ENCODE peak calls at places on chromosomes 6 and 20, in ten cellular contexts. U is fibroblast of lung; K is HFF-Myc; V is fibroblast of pulmonary artery; H is endodermal cell; C is right cardiac atrium; P is CD8-positive, alpha-beta memory T cell; W is dorsolateral prefrontal cortex; X is heart left ventricle; D is mesenchymal stem cell. L is an unnamed sample.

GRCh38 chr20:33650111-33650752 is 11.9 kb upstream of the C20orf144 start:
- DNase-seq in U (no peak), K (no peak), V (no peak), H (no peak), C (peak), P (no peak), W (no peak), X (no peak), D (no peak), L (no peak)

GRCh38 chr6:18656506-18656905 is 269.4 kb downstream of the RNF144B start:
- DNase-seq in U (no peak), K (no peak), V (no peak), H (peak), C (no peak), P (no peak), W (no peak), X (no peak), D (no peak), L (no peak)

GRCh38 chr6:52725133-52725529 is 38.1 kb downstream of the GSTA2 start:
- DNase-seq in U (no peak), K (no peak), V (peak), H (no peak), C (no peak), P (no peak), W (no peak), X (no peak), D (no peak), L (no peak)

GRCh38 chr20:50731055-50731929 is at the start of gene PARD6B:
- DNase-seq in U (peak), K (peak), V (peak), H (peak), C (peak), P (peak), W (peak), X (peak), D (peak), L (peak)

GRCh38 chr6:107185570-107185969 is 70.3 kb upstream of the BEND3 start:
- DNase-seq in U (peak), K (no peak), V (peak), H (peak), C (no peak), P (no peak), W (peak), X (no peak), D (peak), L (peak)

GRCh38 chr20:2299301-2299700 is 3.5 kb downstream of the TGM3 start:
- DNase-seq in U (no peak), K (no peak), V (no peak), H (no peak), C (peak), P (no peak), W (no peak), X (peak), D (no peak), L (peak)

GRCh38 chr20:17613328-17614175 is 43.7 kb downstream of the DSTN start:
- DNase-seq in U (no peak), K (no peak), V (no peak), H (peak), C (peak), P (no peak), W (peak), X (no peak), D (no peak), L (no peak)

GRCh38 chr20:49701916-49702315 is 11.8 kb downstream of the B4GALT5 start:
- DNase-seq in U (no peak), K (no peak), V (no peak), H (no peak), C (no peak), P (no peak), W (no peak), X (no peak), D (no peak), L (no peak)

GRCh38 chr6:37429352-37429750 is 3.7 kb upstream of the CMTR1 start:
- DNase-seq in U (no peak), K (no peak), V (no peak), H (no peak), C (no peak), P (no peak), W (no peak), X (no peak), D (no peak), L (no peak)

GRCh38 chr6:166999845-167000253 is 652 bp downstream of the CEP43 start:
- DNase-seq in U (peak), K (no peak), V (peak), H (no peak), C (no peak), P (no peak), W (no peak), X (no peak), D (peak), L (peak)
- H3K4me3 ChIP-seq in U (peak), K (peak), V (peak), H (peak), C (peak), P (peak), W (peak), X (peak), D (peak), L (peak)

GRCh38 chr6:48111143-48111506 is at the start of gene PTCHD4:
- DNase-seq in U (peak), K (peak), V (peak), H (peak), C (no peak), P (no peak), W (no peak), X (peak), D (peak), L (no peak)
- H3K4me3 ChIP-seq in U (peak), K (peak), V (peak), H (peak), C (peak), P (no peak), W (no peak), X (peak), D (peak), L (peak)

GRCh38 chr20:62665153-62665754 is 23.0 kb downstream of the SLCO4A1 start:
- DNase-seq in U (no peak), K (no peak), V (no peak), H (no peak), C (peak), P (no peak), W (no peak), X (no peak), D (no peak), L (no peak)

GRCh38 chr20:62664316-62664971 is 22.1 kb downstream of the SLCO4A1 start:
- DNase-seq in U (no peak), K (no peak), V (no peak), H (no peak), C (peak), P (no peak), W (no peak), X (no peak), D (no peak), L (no peak)

GRCh38 chr20:62666736-62667529 is 24.6 kb downstream of the SLCO4A1 start:
- DNase-seq in U (no peak), K (no peak), V (peak), H (no peak), C (peak), P (no peak), W (no peak), X (peak), D (no peak), L (peak)

GRCh38 chr20:62667530-62668440 is 25.5 kb downstream of the SLCO4A1 start:
- DNase-seq in U (no peak), K (no peak), V (no peak), H (no peak), C (no peak), P (no peak), W (no peak), X (no peak), D (no peak), L (no peak)

GRCh38 chr20:62665826-62666735 is 23.8 kb downstream of the SLCO4A1 start:
- DNase-seq in U (no peak), K (no peak), V (no peak), H (no peak), C (no peak), P (no peak), W (no peak), X (no peak), D (no peak), L (no peak)
- H3K4me3 ChIP-seq in U (no peak), K (no peak), V (no peak), H (no peak), C (no peak), P (no peak), W (no peak), X (no peak), D (no peak), L (no peak)

DNA sequence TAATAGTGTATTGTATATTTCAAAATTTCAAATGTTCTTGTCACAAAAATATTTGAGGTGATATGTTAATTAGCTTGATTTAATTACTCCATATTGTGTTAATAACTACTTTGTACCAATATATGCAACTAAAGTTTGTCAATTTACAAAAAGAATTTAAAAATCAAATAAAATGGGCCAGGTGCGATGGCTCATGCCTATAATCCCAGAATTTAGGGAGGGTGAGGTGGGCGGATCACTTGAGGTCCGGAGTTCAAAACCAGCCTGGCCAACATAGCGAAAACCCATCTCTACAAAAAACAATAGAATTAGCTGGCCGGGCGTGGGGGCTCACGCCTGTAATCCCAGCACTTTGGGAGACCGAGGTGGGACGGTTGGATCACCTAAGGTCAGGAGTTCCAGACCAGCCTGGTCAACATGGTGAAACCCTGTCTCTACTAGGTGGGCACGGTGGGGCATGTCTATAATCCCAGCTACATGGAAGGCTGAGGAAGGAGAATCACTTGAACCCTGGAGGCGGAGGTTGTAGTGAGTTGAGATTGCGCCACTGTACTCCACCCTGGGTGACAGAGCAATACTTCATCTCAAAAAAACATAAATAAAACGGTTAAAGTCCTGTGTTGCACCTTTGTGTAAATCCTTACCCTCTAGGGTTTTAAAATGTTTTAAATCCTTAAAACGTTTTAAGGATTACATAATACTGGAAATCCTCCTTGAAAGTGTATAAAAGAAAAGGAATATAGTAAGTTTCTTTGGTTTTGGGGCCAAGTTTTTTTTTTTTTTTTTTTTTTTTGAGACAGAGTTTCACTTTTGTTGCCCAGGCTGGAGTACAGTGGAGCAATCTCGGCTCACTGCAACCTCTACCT is 4.0 kb downstream of the HSPA1B start:
- DNase-seq in U (no peak), K (no peak), V (no peak), H (no peak), C (peak), P (no peak), W (no peak), X (no peak), D (peak), L (no peak)
- H3K4me3 ChIP-seq in U (peak), K (peak), V (peak), H (peak), C (peak), P (peak), W (peak), X (peak), D (peak), L (no peak)

DNA sequence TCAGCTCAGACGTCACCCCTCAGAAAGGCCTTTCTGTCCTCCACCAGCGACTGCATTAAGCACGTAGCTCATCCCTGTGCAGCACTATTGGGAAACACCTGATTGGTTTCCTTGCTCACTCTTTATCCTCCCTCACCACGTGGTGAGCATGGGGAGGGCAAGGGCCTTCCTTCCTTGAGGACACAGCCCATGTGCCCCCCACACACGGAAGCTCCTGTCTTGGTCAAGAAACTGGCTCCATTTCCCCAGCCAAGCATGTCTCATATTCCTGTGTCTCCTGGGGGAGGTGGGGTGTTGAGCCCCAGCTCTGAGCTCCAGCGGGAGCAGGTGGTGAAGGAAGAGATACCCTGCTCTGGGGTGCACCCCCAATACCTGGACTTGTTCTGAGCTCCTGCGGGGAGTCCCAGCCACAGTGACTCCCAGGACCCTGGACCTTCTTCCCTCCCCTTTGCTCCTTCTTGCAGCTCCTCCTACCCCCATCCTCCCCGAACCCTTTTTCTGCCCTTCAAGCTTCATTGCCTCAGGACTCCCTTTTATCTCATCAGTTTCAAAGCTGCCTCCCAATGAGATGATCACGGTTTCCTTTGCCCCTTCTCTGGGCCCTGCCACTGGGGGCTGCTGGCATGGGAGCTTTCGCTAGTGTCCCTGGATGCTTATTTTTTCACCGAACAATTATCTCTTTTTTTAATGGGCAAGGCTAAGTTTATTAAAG is 230.1 kb downstream of the TFAP2C start:
- DNase-seq in U (no peak), K (no peak), V (no peak), H (no peak), C (no peak), P (no peak), W (no peak), X (no peak), D (no peak), L (no peak)
- H3K4me3 ChIP-seq in U (no peak), K (no peak), V (no peak), H (no peak), C (no peak), P (no peak), W (no peak), X (no peak), D (no peak), L (no peak)

GRCh38 chr6:131015192-131015591 is 47.9 kb downstream of the EPB41L2 start:
- DNase-seq in U (no peak), K (no peak), V (no peak), H (no peak), C (no peak), P (no peak), W (no peak), X (no peak), D (peak), L (no peak)

GRCh38 chr6:131009790-131010189 is 53.3 kb downstream of the EPB41L2 start:
- DNase-seq in U (no peak), K (no peak), V (no peak), H (no peak), C (no peak), P (no peak), W (no peak), X (no peak), D (no peak), L (no peak)

GRCh38 chr6:131014080-131014776 is 48.8 kb downstream of the EPB41L2 start:
- DNase-seq in U (peak), K (no peak), V (peak), H (no peak), C (no peak), P (no peak), W (no peak), X (no peak), D (no peak), L (peak)

GRCh38 chr6:131015630-131016263 is 47.3 kb downstream of the EPB41L2 start:
- DNase-seq in U (peak), K (peak), V (peak), H (no peak), C (no peak), P (no peak), W (no peak), X (no peak), D (peak), L (no peak)

DNA sequence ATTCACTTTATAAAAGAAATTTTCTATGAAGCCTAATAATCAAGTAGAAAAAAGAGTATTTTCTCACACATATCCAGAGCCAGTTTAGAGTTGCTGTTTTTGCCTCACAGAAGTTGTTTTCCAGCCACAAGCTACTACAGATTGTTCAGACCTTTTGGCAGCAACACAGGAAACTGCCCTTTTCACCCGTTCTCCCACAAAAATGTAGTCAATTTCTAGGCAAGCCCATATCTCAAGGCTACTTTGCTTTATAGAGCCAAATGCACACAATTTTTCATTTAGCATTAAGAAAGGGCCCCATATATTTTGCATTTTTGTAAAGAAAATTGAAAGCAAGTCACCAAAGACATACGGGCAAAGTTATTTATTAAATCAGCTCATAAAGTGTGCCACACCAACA is 49.5 kb downstream of the EPB41L2 start:
- DNase-seq in U (peak), K (peak), V (peak), H (no peak), C (no peak), P (no peak), W (no peak), X (no peak), D (peak), L (no peak)
- H3K4me3 ChIP-seq in U (peak), K (no peak), V (peak), H (no peak), C (peak), P (no peak), W (peak), X (no peak), D (peak), L (no peak)

GRCh38 chr6:160781298-160781697 is 79.3 kb downstream of the PLG start:
- DNase-seq in U (no peak), K (no peak), V (no peak), H (no peak), C (no peak), P (no peak), W (no peak), X (no peak), D (no peak), L (no peak)

GRCh38 chr6:160774399-160774798 is 72.4 kb downstream of the PLG start:
- DNase-seq in U (no peak), K (no peak), V (no peak), H (no peak), C (no peak), P (no peak), W (no peak), X (no peak), D (no peak), L (no peak)

DNA sequence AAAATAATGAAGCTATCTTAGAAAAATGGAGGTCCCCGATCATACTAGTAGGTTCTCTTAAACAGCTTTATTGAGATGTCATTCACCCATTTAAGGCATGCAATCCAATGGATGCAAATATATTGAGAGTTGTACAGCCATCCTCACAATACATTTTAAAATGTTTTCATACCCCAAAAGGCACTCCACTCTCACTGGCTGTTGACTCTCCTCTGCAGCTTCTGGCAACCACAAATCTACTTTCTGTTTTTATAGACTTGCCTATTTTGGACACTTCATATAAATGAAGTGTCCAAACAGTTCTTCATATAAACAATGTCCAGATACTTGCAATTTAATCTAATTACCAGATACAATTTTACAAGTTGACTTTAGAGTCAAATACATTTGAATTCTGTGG is 73.7 kb downstream of the PLG start:
- DNase-seq in U (no peak), K (no peak), V (no peak), H (no peak), C (no peak), P (no peak), W (no peak), X (no peak), D (no peak), L (no peak)
- H3K4me3 ChIP-seq in U (no peak), K (no peak), V (no peak), H (no peak), C (no peak), P (no peak), W (no peak), X (no peak), D (no peak), L (no peak)

DNA sequence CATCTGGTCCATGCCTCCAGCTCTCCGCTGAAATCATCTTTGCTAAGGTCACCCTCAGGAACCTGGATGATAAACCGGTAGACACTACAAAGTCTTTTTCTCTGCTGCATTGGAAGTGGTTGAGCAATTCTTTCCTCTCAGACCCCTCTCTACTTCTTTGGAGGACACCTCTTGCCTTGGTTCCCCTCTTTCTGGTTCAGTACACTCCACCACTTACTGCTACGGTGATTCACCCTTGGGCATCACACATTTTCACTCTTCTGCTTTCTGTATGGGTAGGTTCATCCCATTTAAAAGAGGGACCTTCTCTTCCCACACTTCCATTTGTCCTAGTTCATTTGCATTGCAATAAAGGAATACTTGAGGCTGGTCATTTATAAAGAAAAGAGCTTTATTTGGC is 149.8 kb upstream of the TMEM170B start:
- DNase-seq in U (no peak), K (no peak), V (no peak), H (no peak), C (no peak), P (no peak), W (no peak), X (no peak), D (no peak), L (no peak)
- H3K4me3 ChIP-seq in U (no peak), K (no peak), V (no peak), H (no peak), C (no peak), P (no peak), W (no peak), X (no peak), D (no peak), L (no peak)

GRCh38 chr6:144416773-144417172 is 131.6 kb downstream of the UTRN start:
- DNase-seq in U (no peak), K (no peak), V (peak), H (no peak), C (no peak), P (no peak), W (no peak), X (no peak), D (no peak), L (no peak)
- H3K4me3 ChIP-seq in U (no peak), K (no peak), V (no peak), H (no peak), C (no peak), P (no peak), W (no peak), X (no peak), D (no peak), L (no peak)